ENCODE peak calls at places on chromosome 1, in four cellular contexts. X, Z, C and W are unnamed samples.

GRCh38 chr1:5448486-5448885 is 543.7 kb downstream of the NPHP4 start:
- DNase-seq in X (no peak), Z (no peak), C (no peak), W (no peak)

GRCh38 chr1:116951175-116951935 is 41.6 kb downstream of the PTGFRN start:
- DNase-seq in X (no peak), Z (peak; percentile 58), C (no peak), W (peak; percentile 80)

GRCh38 chr1:97489834-97490233 is 431.0 kb downstream of the DPYD start:
- DNase-seq in X (no peak), Z (peak; percentile 19), C (no peak), W (peak; percentile 25)

GRCh38 chr1:167984886-167985489 is 48.1 kb upstream of the MPC2 start:
- DNase-seq in X (no peak), Z (peak; percentile 28), C (no peak), W (no peak)

GRCh38 chr1:70485624-70486023 is 74.6 kb downstream of the CTH start:
- DNase-seq in X (no peak), Z (no peak), C (no peak), W (no peak)

GRCh38 chr1:160309183-160309535 is 24.2 kb upstream of the PEX19 start:
- DNase-seq in X (no peak), Z (no peak), C (no peak), W (no peak)

GRCh38 chr1:208161005-208161404 is 83.2 kb downstream of the PLXNA2 start:
- DNase-seq in X (no peak), Z (no peak), C (no peak), W (no peak)

GRCh38 chr1:46601257-46602007 is 2.6 kb downstream of the MKNK1 start:
- DNase-seq in X (no peak), Z (no peak), C (no peak), W (no peak)

GRCh38 chr1:230163205-230163604 is 96.2 kb downstream of the GALNT2 start:
- DNase-seq in X (no peak), Z (peak; percentile 63), C (no peak), W (peak; percentile 86)

GRCh38 chr1:8871539-8871935 is 6.9 kb downstream of the ENO1 start:
- DNase-seq in X (no peak), Z (no peak), C (no peak), W (no peak)

GRCh38 chr1:17624540-17625256 is 85.2 kb downstream of the ARHGEF10L start:
- DNase-seq in X (no peak), Z (no peak), C (no peak), W (no peak)

GRCh38 chr1:153883223-153883622 is 39.5 kb downstream of the GATAD2B start:
- DNase-seq in X (no peak), Z (no peak), C (no peak), W (no peak)

GRCh38 chr1:209037064-209037463 is 546.5 kb upstream of the CAMK1G start:
- DNase-seq in X (no peak), Z (no peak), C (no peak), W (no peak)

GRCh38 chr1:14954210-14954609 is 199.3 kb upstream of the TMEM51 start:
- DNase-seq in X (no peak), Z (no peak), C (no peak), W (no peak)

GRCh38 chr1:86487131-86487804 is 18.5 kb downstream of the CLCA1 start:
- DNase-seq in X (no peak), Z (peak; percentile 23), C (no peak), W (peak; percentile 99)

GRCh38 chr1:6588128-6588892 is 8.5 kb downstream of the ZBTB48 start:
- DNase-seq in X (no peak), Z (no peak), C (no peak), W (no peak)

GRCh38 chr1:14828665-14829064 is 230.2 kb downstream of the KAZN start:
- DNase-seq in X (no peak), Z (no peak), C (no peak), W (no peak)

GRCh38 chr1:230365723-230366307 is 60.3 kb downstream of the PGBD5 start:
- DNase-seq in X (peak; percentile 3), Z (no peak), C (no peak), W (no peak)

GRCh38 chr1:178485467-178486098 is 11.2 kb downstream of the CLEC20A start:
- DNase-seq in X (peak; percentile 35), Z (no peak), C (no peak), W (no peak)

GRCh38 chr1:211326528-211327340 is at the start of gene TRAF5:
- DNase-seq in X (peak; percentile 16), Z (no peak), C (peak; percentile 41), W (no peak)

GRCh38 chr1:186531561-186532165 is 70.7 kb upstream of the PDC start:
- DNase-seq in X (no peak), Z (peak; percentile 27), C (no peak), W (no peak)

GRCh38 chr1:188660573-188660972 is 1817.1 kb downstream of the BRINP3 start:
- DNase-seq in X (no peak), Z (no peak), C (no peak), W (no peak)

GRCh38 chr1:157274698-157275534 is 136.7 kb upstream of the ETV3 start:
- DNase-seq in X (no peak), Z (no peak), C (no peak), W (peak; percentile 19)

GRCh38 chr1:20242890-20243479 is 47.7 kb upstream of the VWA5B1 start:
- DNase-seq in X (no peak), Z (no peak), C (no peak), W (no peak)

GRCh38 chr1:161482610-161483009 is 22.6 kb upstream of the FCGR2A start:
- DNase-seq in X (no peak), Z (no peak), C (no peak), W (no peak)

GRCh38 chr1:22189619-22190018 is 46.7 kb upstream of the WNT4 start:
- DNase-seq in X (no peak), Z (no peak), C (no peak), W (no peak)

GRCh38 chr1:26190373-26190987 is at the start of gene CATSPER4:
- DNase-seq in X (peak; percentile 28), Z (no peak), C (no peak), W (no peak)

GRCh38 chr1:54384921-54385726 is 21.1 kb downstream of the SSBP3 start:
- DNase-seq in X (peak; percentile 47), Z (no peak), C (no peak), W (no peak)

GRCh38 chr1:169133801-169134558 is 27.5 kb downstream of the ATP1B1 start:
- DNase-seq in X (peak; percentile 7), Z (no peak), C (no peak), W (no peak)

GRCh38 chr1:117365350-117366280 is 1.6 kb upstream of the MAN1A2 start:
- DNase-seq in X (peak; percentile 32), Z (no peak), C (no peak), W (no peak)

GRCh38 chr1:180299486-180300246 is 69.6 kb downstream of the LHX4 start:
- DNase-seq in X (no peak), Z (no peak), C (no peak), W (no peak)

GRCh38 chr1:40241372-40241771 is 6.4 kb upstream of the TMCO2 start:
- DNase-seq in X (no peak), Z (no peak), C (no peak), W (no peak)

GRCh38 chr1:3195480-3195815 is 126.4 kb downstream of the PRDM16 start:
- DNase-seq in X (no peak), Z (no peak), C (no peak), W (no peak)

GRCh38 chr1:41629136-41629535 is 144.7 kb upstream of the EDN2 start:
- DNase-seq in X (no peak), Z (no peak), C (no peak), W (no peak)

GRCh38 chr1:20063861-20064292 is 6.1 kb upstream of the PLA2G5 start:
- DNase-seq in X (no peak), Z (peak; percentile 45), C (no peak), W (peak; percentile 17)